ENCODE peak calls at places on chromosomes 11 and 22, in four cellular contexts. J, K, P and L are unnamed samples.

GRCh38 chr22:20238567-20239062 is 29.5 kb downstream of the RTN4R start:
- DNase-seq in P (no peak), J (peak; percentile 44), K (no peak), L (no peak)

GRCh38 chr22:38180841-38181452 is 683 bp downstream of the PLA2G6 start:
- DNase-seq in J (peak; percentile 57), K (no peak), P (no peak), L (no peak)

GRCh38 chr11:100941033-100941432 is 188.6 kb downstream of the PGR start:
- DNase-seq in J (no peak), P (no peak), K (no peak), L (no peak)

GRCh38 chr11:122882809-122883681 is 486 bp downstream of the JHY start:
- DNase-seq in P (no peak), K (peak; percentile 57), J (peak; percentile 74), L (no peak)

GRCh38 chr11:68525930-68526329 is 65.4 kb downstream of the PPP6R3 start:
- DNase-seq in K (no peak), P (no peak), J (no peak), L (peak; percentile 42)

GRCh38 chr11:34809191-34810106 is 106.7 kb downstream of the APIP start:
- DNase-seq in J (no peak), K (no peak), P (no peak), L (no peak)

GRCh38 chr11:43933608-43934358 is 8.7 kb upstream of the C11orf96 start:
- DNase-seq in P (no peak), J (no peak), K (no peak), L (no peak)

GRCh38 chr11:47433991-47434786 is 8.0 kb upstream of the PSMC3 start:
- DNase-seq in P (no peak), K (no peak), J (no peak), L (no peak)

GRCh38 chr22:29479417-29480261 is at the start of gene NEFH:
- DNase-seq in J (no peak), K (no peak), P (no peak), L (no peak)

GRCh38 chr11:117928818-117929567 is at the start of gene TMPRSS13:
- DNase-seq in K (no peak), J (peak; percentile 27), P (no peak), L (no peak)

GRCh38 chr22:38205261-38206128 is 3.7 kb downstream of the MAFF start:
- DNase-seq in P (no peak), J (peak; percentile 66), K (no peak), L (no peak)

GRCh38 chr11:76680517-76681425 is 10.2 kb upstream of the LRRC32 start:
- DNase-seq in P (no peak), J (peak; percentile 72), K (peak; percentile 74), L (no peak)

GRCh38 chr22:48754611-48755331 is 1072.9 kb downstream of the BRD1 start:
- DNase-seq in P (no peak), K (no peak), J (no peak), L (no peak)

GRCh38 chr22:32725369-32725988 is 76.0 kb upstream of the TIMP3 start:
- DNase-seq in K (no peak), P (no peak), J (no peak), L (no peak)

GRCh38 chr11:2794419-2794795 is 91.2 kb downstream of the CDKN1C start:
- DNase-seq in P (no peak), K (no peak), J (no peak), L (no peak)

GRCh38 chr22:44384563-44384940 is 71.8 kb upstream of the SHISAL1 start:
- DNase-seq in P (no peak), K (no peak), J (no peak), L (no peak)

GRCh38 chr11:111725621-111726020 is 40.6 kb downstream of the PPP2R1B start:
- DNase-seq in K (no peak), J (no peak), P (no peak), L (no peak)